ENCODE peak calls at places on chromosomes 1 and 21, in five cellular contexts. V is head of caudate nucleus, U is nephron progenitor cell, H is frontal cortex, T is NAMALWA. R is an unnamed sample.

GRCh38 chr1:85502625-85503083 is 37.7 kb upstream of the DDAH1 start:
- DNase-seq in U (peak; percentile 9), H (no peak), V (no peak), T (peak; percentile 53), R (peak; percentile 33)

GRCh38 chr1:234616644-234617043 is 6.7 kb upstream of the IRF2BP2 start:
- DNase-seq in U (no peak), V (no peak), T (peak; percentile 7), H (no peak), R (no peak)

GRCh38 chr21:32393677-32394001 is 827 bp upstream of the URB1 start:
- DNase-seq in U (no peak), H (no peak), T (no peak), V (no peak), R (no peak)

GRCh38 chr1:17990401-17990800 is 117.2 kb upstream of the IGSF21 start:
- DNase-seq in U (no peak), T (no peak), V (no peak), H (no peak), R (no peak)

GRCh38 chr1:16163882-16164820 is 8.3 kb upstream of the EPHA2 start:
- DNase-seq in H (no peak), U (no peak), T (no peak), V (no peak), R (no peak)

GRCh38 chr21:44293551-44294231 is 6.2 kb upstream of the PFKL start:
- DNase-seq in H (no peak), V (no peak), U (no peak), T (no peak), R (no peak)

GRCh38 chr21:20186186-20186585 is 812.0 kb upstream of the NCAM2 start:
- DNase-seq in V (no peak), U (no peak), H (no peak), T (no peak), R (no peak)

GRCh38 chr1:198246331-198246730 is 89.5 kb downstream of the NEK7 start:
- DNase-seq in V (no peak), U (no peak), T (no peak), H (no peak), R (no peak)

GRCh38 chr1:115091582-115091981 is 2.3 kb upstream of the TSPAN2 start:
- DNase-seq in T (no peak), V (no peak), U (no peak), H (no peak), R (no peak)

GRCh38 chr1:12014141-12014981 is 4.9 kb upstream of the MIIP start:
- DNase-seq in H (no peak), V (peak; percentile 60), T (no peak), U (no peak), R (peak; percentile 37)

GRCh38 chr1:201104141-201104540 is 8.1 kb downstream of the CACNA1S start:
- DNase-seq in U (no peak), V (no peak), T (no peak), H (no peak), R (no peak)

GRCh38 chr21:26753822-26754221 is 91.4 kb downstream of the ADAMTS1 start:
- DNase-seq in T (peak; percentile 39), U (no peak), H (no peak), V (no peak), R (no peak)

GRCh38 chr21:36235058-36235582 is 78.5 kb downstream of the DOP1B start:
- DNase-seq in U (no peak), V (no peak), H (no peak), T (no peak), R (no peak)

GRCh38 chr1:28280501-28280900 is 21.2 kb downstream of the SESN2 start:
- DNase-seq in U (no peak), V (no peak), T (no peak), H (no peak), R (no peak)

GRCh38 chr21:34534522-34534921 is 22.5 kb upstream of the KCNE1 start:
- DNase-seq in V (peak; percentile 84), U (no peak), H (no peak), T (no peak), R (no peak)

GRCh38 chr1:230790026-230790425 is 42.8 kb downstream of the CAPN9 start:
- DNase-seq in T (no peak), U (no peak), V (no peak), H (no peak), R (no peak)

GRCh38 chr1:94027735-94028515 is 93.0 kb downstream of the ABCA4 start:
- DNase-seq in H (no peak), U (no peak), T (no peak), V (no peak), R (no peak)

R was measured in RPMI8226.